ENCODE peak calls at places on chromosomes 6 and 20, in eight cellular contexts. E, U, X, N, J, F, P and D are unnamed samples.

GRCh38 chr20:33896509-33896908 is 85.4 kb downstream of the CHMP4B start:
- DNase-seq in E (no peak), U (no peak), X (peak; percentile 16), N (no peak), J (peak; percentile 42), F (no peak), P (no peak), D (no peak)

GRCh38 chr20:56778765-56779195 is 149.7 kb downstream of the TFAP2C start:
- DNase-seq in E (peak; percentile 37), U (no peak), X (peak; percentile 30), N (no peak), J (peak; percentile 34), F (peak; percentile 22), P (no peak), D (no peak)

GRCh38 chr20:22825076-22825475 is 210.0 kb upstream of the SSTR4 start:
- DNase-seq in E (no peak), U (no peak), X (peak; percentile 20), N (no peak), J (peak; percentile 48), F (no peak), P (no peak), D (no peak)

GRCh38 chr6:110530671-110531070 is 54.3 kb upstream of the SLC22A16 start:
- DNase-seq in E (no peak), U (no peak), X (peak; percentile 74), N (no peak), J (peak; percentile 41), F (no peak), P (no peak), D (no peak)

GRCh38 chr6:227074-227782 is 65.1 kb upstream of the DUSP22 start:
- DNase-seq in E (no peak), U (peak; percentile 60), X (peak; percentile 83), N (no peak), J (peak; percentile 8), F (no peak), P (no peak), D (no peak)

GRCh38 chr6:37630281-37630799 is 67.3 kb downstream of the MDGA1 start:
- DNase-seq in E (no peak), U (no peak), X (peak; percentile 99), N (peak; percentile 48), J (peak; percentile 99), F (no peak), P (no peak), D (peak; percentile 75)

GRCh38 chr6:152701081-152701862 is 3.6 kb downstream of the MYCT1 start:
- DNase-seq in E (no peak), U (no peak), X (no peak), N (no peak), J (peak; percentile 24), F (no peak), P (no peak), D (no peak)

GRCh38 chr6:95574811-95575210 is 2.5 kb upstream of the MANEA start:
- DNase-seq in E (no peak), U (no peak), X (peak; percentile 79), N (no peak), J (no peak), F (no peak), P (no peak), D (no peak)

GRCh38 chr6:6915813-6916547 is 191.8 kb upstream of the RREB1 start:
- DNase-seq in E (no peak), U (peak; percentile 73), X (peak; percentile 85), N (no peak), J (no peak), F (no peak), P (no peak), D (no peak)

GRCh38 chr6:71038966-71039365 is 82.1 kb upstream of the B3GAT2 start:
- DNase-seq in E (no peak), U (no peak), X (peak; percentile 22), N (no peak), J (no peak), F (no peak), P (no peak), D (no peak)

GRCh38 chr20:63084563-63084927 is 77.8 kb upstream of the BHLHE23 start:
- DNase-seq in E (peak; percentile 41), U (no peak), X (no peak), N (no peak), J (no peak), F (no peak), P (peak; percentile 56), D (no peak)

GRCh38 chr6:39361657-39362486 is 39.4 kb upstream of the KCNK16 start:
- DNase-seq in E (peak; percentile 84), U (peak; percentile 78), X (peak; percentile 62), N (peak; percentile 38), J (peak; percentile 64), F (peak; percentile 74), P (peak; percentile 77), D (peak; percentile 10)

GRCh38 chr20:47204008-47204745 is 152.3 kb downstream of the ZMYND8 start:
- DNase-seq in E (peak; percentile 23), U (no peak), X (peak; percentile 74), N (no peak), J (peak; percentile 66), F (no peak), P (no peak), D (no peak)

GRCh38 chr6:145669627-145670034 is 65.7 kb downstream of the EPM2A start:
- DNase-seq in E (no peak), U (no peak), X (peak; percentile 84), N (no peak), J (peak; percentile 66), F (no peak), P (no peak), D (peak; percentile 23)

GRCh38 chr20:43843096-43843964 is 71.3 kb upstream of the TOX2 start:
- DNase-seq in E (no peak), U (no peak), X (peak; percentile 98), N (no peak), J (peak; percentile 75), F (no peak), P (no peak), D (peak; percentile 76)

GRCh38 chr6:31057426-31058003 is 47.2 kb downstream of the MUC22 start:
- DNase-seq in E (no peak), U (no peak), X (peak; percentile 47), N (no peak), J (no peak), F (no peak), P (no peak), D (no peak)

GRCh38 chr20:56350842-56351241 is 7.9 kb upstream of the FAM210B start:
- DNase-seq in E (no peak), U (no peak), X (no peak), N (no peak), J (no peak), F (no peak), P (no peak), D (no peak)

GRCh38 chr6:32666420-32667300 is at the start of gene HLA-DQB1:
- DNase-seq in E (no peak), U (no peak), X (peak; percentile 38), N (no peak), J (no peak), F (peak; percentile 23), P (no peak), D (no peak)

GRCh38 chr6:42714098-42714761 is 8.2 kb downstream of the PRPH2 start:
- DNase-seq in E (no peak), U (no peak), X (peak; percentile 38), N (no peak), J (peak; percentile 58), F (no peak), P (no peak), D (no peak)

GRCh38 chr20:44540834-44541233 is 19.0 kb upstream of the SERINC3 start:
- DNase-seq in E (no peak), U (no peak), X (peak; percentile 90), N (no peak), J (peak; percentile 86), F (no peak), P (no peak), D (no peak)

GRCh38 chr6:113636357-113636824 is 220.8 kb upstream of the MARCKS start:
- DNase-seq in E (no peak), U (no peak), X (no peak), N (no peak), J (peak; percentile 71), F (no peak), P (no peak), D (no peak)

GRCh38 chr6:35185302-35185681 is 28.5 kb upstream of the SCUBE3 start:
- DNase-seq in E (no peak), U (peak; percentile 68), X (peak; percentile 43), N (no peak), J (peak; percentile 44), F (no peak), P (peak; percentile 77), D (no peak)

GRCh38 chr6:170004585-170005210 is 253.3 kb downstream of the ERMARD start:
- DNase-seq in E (no peak), U (no peak), X (no peak), N (no peak), J (no peak), F (no peak), P (no peak), D (no peak)

GRCh38 chr6:126033696-126034095 is 47.4 kb downstream of the TRMT11 start:
- DNase-seq in E (no peak), U (no peak), X (peak; percentile 92), N (no peak), J (peak; percentile 82), F (no peak), P (no peak), D (peak; percentile 87)

GRCh38 chr6:151139524-151139923 is 100.2 kb upstream of the AKAP12 start:
- DNase-seq in E (no peak), U (no peak), X (no peak), N (no peak), J (no peak), F (no peak), P (no peak), D (no peak)

GRCh38 chr20:51004305-51004727 is 18.6 kb downstream of the KCNG1 start:
- DNase-seq in E (peak; percentile 69), U (no peak), X (no peak), N (no peak), J (no peak), F (no peak), P (no peak), D (no peak)
- TF ChIP-seq CTCF in E (no peak), U (no peak), X (no peak), N (no peak), J (no peak), F (no peak), P (no peak), D (no peak)

GRCh38 chr6:45422541-45423110 is 44.9 kb upstream of the SUPT3H start:
- DNase-seq in E (peak; percentile 91), U (no peak), X (no peak), N (no peak), J (peak; percentile 55), F (no peak), P (peak; percentile 68), D (no peak)
- TF ChIP-seq CTCF in E (no peak), U (no peak), X (no peak), N (no peak), J (no peak), F (no peak), P (no peak), D (no peak)

GRCh38 chr6:41502607-41503434 is 43.4 kb upstream of the FOXP4 start:
- DNase-seq in E (no peak), U (peak; percentile 74), X (no peak), N (no peak), J (no peak), F (no peak), P (peak; percentile 72), D (no peak)
- TF ChIP-seq CTCF in E (no peak), U (no peak), X (no peak), N (no peak), J (no peak), F (no peak), P (no peak), D (no peak)

DNA sequence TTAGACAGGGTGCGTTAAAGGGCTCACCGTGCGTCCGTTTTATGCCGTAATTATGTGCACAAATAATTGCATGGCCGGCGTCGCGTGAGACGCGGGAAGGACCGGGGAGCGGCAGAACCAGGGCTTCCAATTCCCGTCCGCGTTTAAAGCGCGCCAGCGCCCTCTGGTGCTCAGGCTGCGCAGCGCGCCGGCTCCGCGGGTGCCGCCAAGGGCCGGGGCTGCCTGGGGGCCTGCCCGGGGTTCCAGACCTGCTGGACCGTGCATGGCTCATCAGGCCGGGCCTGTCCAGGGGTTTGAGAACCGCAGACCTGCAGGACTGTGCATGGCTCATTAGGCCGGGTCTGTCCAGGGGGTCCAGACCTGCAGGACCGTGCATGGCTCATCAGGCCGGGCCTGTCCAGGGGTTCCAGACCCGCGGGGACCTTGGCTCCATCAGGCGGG is 369.0 kb downstream of the THBS2 start:
- DNase-seq in E (peak; percentile 90), U (peak; percentile 89), X (peak; percentile 51), N (no peak), J (peak; percentile 33), F (peak; percentile 86), P (peak; percentile 79), D (peak; percentile 16)
- TF ChIP-seq CTCF in E (peak; percentile 82), U (peak; percentile 95), X (peak; percentile 58), N (peak; percentile 99), J (peak; percentile 54), F (peak; percentile 94), P (peak; percentile 95), D (peak; percentile 69)